ENCODE peak calls at places on chromosome 10, in five cellular contexts. M is HTR-8/SVneo; G is effector memory CD8-positive, alpha-beta T cell; K is Ammon's horn; Q is SK-N-DZ. L is an unnamed sample.

GRCh38 chr10:92742331-92743228 is 52.8 kb downstream of the HHEX start:
- DNase-seq in M (no peak), G (no peak), K (peak), Q (no peak), L (no peak)

GRCh38 chr10:87657370-87657769 is 2.3 kb upstream of the PAPSS2 start:
- DNase-seq in M (no peak), G (no peak), K (no peak), Q (no peak), L (no peak)

GRCh38 chr10:117184821-117185220 is 12.5 kb upstream of the KCNK18 start:
- DNase-seq in M (no peak), G (no peak), K (no peak), Q (no peak), L (no peak)

GRCh38 chr10:77741746-77742145 is 104.1 kb upstream of the KCNMA1 start:
- DNase-seq in M (no peak), G (no peak), K (no peak), Q (no peak), L (no peak)

GRCh38 chr10:59622320-59622901 is 87.2 kb downstream of the SLC16A9 start:
- DNase-seq in M (peak), G (no peak), K (peak), Q (peak), L (peak)

GRCh38 chr10:47042815-47043750 is 131.9 kb downstream of the PTPN20 start:
- DNase-seq in M (no peak), G (no peak), K (no peak), Q (no peak), L (no peak)

GRCh38 chr10:43955002-43955596 is 306.4 kb upstream of the ZNF32 start:
- DNase-seq in M (no peak), G (no peak), K (no peak), Q (no peak), L (no peak)

GRCh38 chr10:77756319-77757232 is 119.0 kb upstream of the KCNMA1 start:
- DNase-seq in M (peak), G (no peak), K (peak), Q (peak), L (peak)

GRCh38 chr10:84613336-84614021 is 285.1 kb downstream of the CCSER2 start:
- DNase-seq in M (peak), G (no peak), K (peak), Q (peak), L (no peak)

GRCh38 chr10:26780793-26781601 is 79.8 kb downstream of the ABI1 start:
- DNase-seq in M (peak), G (no peak), K (no peak), Q (no peak), L (peak)

GRCh38 chr10:70292016-70292415 is 8.2 kb upstream of the NPFFR1 start:
- DNase-seq in M (no peak), G (no peak), K (no peak), Q (no peak), L (no peak)

GRCh38 chr10:124670849-124671248 is 73.3 kb downstream of the FAM53B start:
- DNase-seq in M (no peak), G (no peak), K (peak), Q (peak), L (no peak)

GRCh38 chr10:13161267-13162012 is at the start of gene MCM10:
- DNase-seq in M (peak), G (peak), K (peak), Q (peak), L (peak)

GRCh38 chr10:52563361-52563760 is 209.2 kb downstream of the MBL2 start:
- DNase-seq in M (no peak), G (no peak), K (no peak), Q (no peak), L (no peak)

GRCh38 chr10:98261436-98262277 is 6.3 kb downstream of the LOXL4 start:
- DNase-seq in M (no peak), G (no peak), K (no peak), Q (no peak), L (no peak)

GRCh38 chr10:103507235-103508191 is 14.0 kb downstream of the NEURL1 start:
- DNase-seq in M (no peak), G (no peak), K (no peak), Q (peak), L (no peak)